ENCODE peak calls at places on chromosomes 16 and 17, in eight cellular contexts. One of them, this sample, is unnamed.

GRCh38 chr17:16428098-16428882 is 12.9 kb downstream of the TRPV2 start:
- DNase-seq in Calu3: peak; percentile 58
- DNase-seq in heart right ventricle: no peak
- DNase-seq in astrocyte of the spinal cord: no peak
- DNase-seq in AG04449: no peak
- DNase-seq in PC-3: peak; percentile 57
- DNase-seq in progenitor cell of endocrine pancreas: peak; percentile 43
- DNase-seq in activated CD8-positive, alpha-beta T cell treated with anti-CD3 and anti-CD28 coated beads for 36 hours: peak; percentile 75
- DNase-seq in this sample: no peak

GRCh38 chr17:11144358-11145233 is 96.4 kb upstream of the SHISA6 start:
- DNase-seq in Calu3: peak; percentile 7
- DNase-seq in heart right ventricle: peak; percentile 27
- DNase-seq in astrocyte of the spinal cord: no peak
- DNase-seq in AG04449: no peak
- DNase-seq in PC-3: peak; percentile 57
- DNase-seq in progenitor cell of endocrine pancreas: peak; percentile 21
- DNase-seq in activated CD8-positive, alpha-beta T cell treated with anti-CD3 and anti-CD28 coated beads for 36 hours: peak; percentile 12
- DNase-seq in this sample: no peak

GRCh38 chr16:49622421-49623402 is 233.2 kb downstream of the ZNF423 start:
- DNase-seq in Calu3: no peak
- DNase-seq in heart right ventricle: no peak
- DNase-seq in astrocyte of the spinal cord: no peak
- DNase-seq in AG04449: no peak
- DNase-seq in PC-3: no peak
- DNase-seq in progenitor cell of endocrine pancreas: no peak
- DNase-seq in activated CD8-positive, alpha-beta T cell treated with anti-CD3 and anti-CD28 coated beads for 36 hours: no peak
- DNase-seq in this sample: peak; percentile 70

GRCh38 chr17:63555475-63556156 is 5.3 kb downstream of the DCAF7 start:
- DNase-seq in Calu3: no peak
- DNase-seq in heart right ventricle: no peak
- DNase-seq in astrocyte of the spinal cord: no peak
- DNase-seq in AG04449: no peak
- DNase-seq in PC-3: no peak
- DNase-seq in progenitor cell of endocrine pancreas: no peak
- DNase-seq in activated CD8-positive, alpha-beta T cell treated with anti-CD3 and anti-CD28 coated beads for 36 hours: no peak
- DNase-seq in this sample: no peak

GRCh38 chr16:24049113-24049512 is 207.0 kb upstream of the CACNG3 start:
- DNase-seq in Calu3: no peak
- DNase-seq in heart right ventricle: no peak
- DNase-seq in astrocyte of the spinal cord: no peak
- DNase-seq in AG04449: no peak
- DNase-seq in PC-3: no peak
- DNase-seq in progenitor cell of endocrine pancreas: no peak
- DNase-seq in activated CD8-positive, alpha-beta T cell treated with anti-CD3 and anti-CD28 coated beads for 36 hours: no peak
- DNase-seq in this sample: no peak

GRCh38 chr17:41535764-41536481 is 7.8 kb upstream of the KRT19 start:
- DNase-seq in Calu3: peak; percentile 74
- DNase-seq in heart right ventricle: no peak
- DNase-seq in astrocyte of the spinal cord: no peak
- DNase-seq in AG04449: no peak
- DNase-seq in PC-3: peak; percentile 72
- DNase-seq in progenitor cell of endocrine pancreas: no peak
- DNase-seq in activated CD8-positive, alpha-beta T cell treated with anti-CD3 and anti-CD28 coated beads for 36 hours: no peak
- DNase-seq in this sample: no peak

GRCh38 chr17:4365628-4366311 is 705 bp downstream of the UBE2G1 start:
- DNase-seq in Calu3: no peak
- DNase-seq in heart right ventricle: peak; percentile 32
- DNase-seq in astrocyte of the spinal cord: peak; percentile 16
- DNase-seq in AG04449: no peak
- DNase-seq in PC-3: no peak
- DNase-seq in progenitor cell of endocrine pancreas: peak; percentile 38
- DNase-seq in activated CD8-positive, alpha-beta T cell treated with anti-CD3 and anti-CD28 coated beads for 36 hours: peak; percentile 56
- DNase-seq in this sample: no peak

GRCh38 chr16:85750827-85751641 is at the start of gene C16orf74:
- DNase-seq in Calu3: peak; percentile 51
- DNase-seq in heart right ventricle: no peak
- DNase-seq in astrocyte of the spinal cord: no peak
- DNase-seq in AG04449: no peak
- DNase-seq in PC-3: peak; percentile 71
- DNase-seq in progenitor cell of endocrine pancreas: no peak
- DNase-seq in activated CD8-positive, alpha-beta T cell treated with anti-CD3 and anti-CD28 coated beads for 36 hours: no peak
- DNase-seq in this sample: no peak

DNA sequence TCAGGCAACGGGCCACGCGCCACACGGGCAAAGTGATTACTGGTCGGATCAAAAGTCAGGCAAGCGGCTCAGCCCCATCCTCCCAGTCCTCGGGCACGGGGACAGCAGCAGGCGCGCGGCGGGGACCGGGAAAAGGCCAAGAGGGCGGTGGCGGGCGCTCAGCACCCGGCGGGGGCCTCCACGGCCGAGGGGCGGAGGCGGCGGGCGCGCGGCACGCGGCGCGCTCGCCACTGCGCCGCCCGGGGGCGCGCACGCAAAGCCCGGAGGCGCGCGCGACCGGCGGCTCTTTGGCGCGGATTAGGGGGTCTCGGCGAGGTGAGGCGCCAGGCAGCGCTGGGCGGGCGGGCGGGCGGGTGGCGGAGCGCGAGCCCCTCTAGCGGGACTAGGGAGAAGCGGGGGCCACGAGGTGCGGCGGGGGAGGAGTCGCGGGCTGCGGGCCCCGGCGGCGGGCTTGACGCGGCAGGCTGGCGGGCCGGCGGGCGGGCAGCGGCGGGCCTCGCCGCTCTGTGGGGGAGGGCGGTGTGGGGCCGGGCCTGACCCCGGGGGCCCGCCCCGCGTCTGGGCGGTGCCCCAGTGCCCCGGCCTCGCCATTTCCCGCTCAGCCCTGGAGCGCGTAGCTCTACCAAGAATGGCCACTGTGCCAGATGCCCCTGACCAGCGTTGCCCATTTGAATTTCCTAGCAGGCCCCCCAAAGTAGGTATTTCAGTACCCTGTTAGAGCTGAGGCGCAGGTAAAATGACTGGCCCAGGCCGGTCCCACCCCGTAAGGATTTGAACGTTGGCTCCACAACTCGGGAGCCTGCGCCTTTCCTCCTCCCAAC is at the start of the genes ACACA and TADA2A:
- DNase-seq in Calu3: peak; percentile 99
- DNase-seq in heart right ventricle: peak; percentile 72
- DNase-seq in astrocyte of the spinal cord: peak; percentile 76
- DNase-seq in AG04449: no peak
- DNase-seq in PC-3: peak; percentile 76
- DNase-seq in progenitor cell of endocrine pancreas: peak; percentile 66
- DNase-seq in activated CD8-positive, alpha-beta T cell treated with anti-CD3 and anti-CD28 coated beads for 36 hours: peak; percentile 79
- DNase-seq in this sample: peak; percentile 91
- TF ChIP-seq CTCF in Calu3: peak; percentile 59
- TF ChIP-seq CTCF in heart right ventricle: no peak
- TF ChIP-seq CTCF in astrocyte of the spinal cord: no peak
- TF ChIP-seq CTCF in AG04449: no peak
- TF ChIP-seq CTCF in PC-3: no peak
- TF ChIP-seq CTCF in progenitor cell of endocrine pancreas: no peak
- TF ChIP-seq CTCF in activated CD8-positive, alpha-beta T cell treated with anti-CD3 and anti-CD28 coated beads for 36 hours: no peak
- TF ChIP-seq CTCF in this sample: no peak

GRCh38 chr17:7614422-7615264 is at the start of gene FXR2:
- DNase-seq in Calu3: peak; percentile 96
- DNase-seq in heart right ventricle: peak; percentile 100
- DNase-seq in astrocyte of the spinal cord: peak; percentile 100
- DNase-seq in AG04449: peak; percentile 99
- DNase-seq in PC-3: peak; percentile 97
- DNase-seq in progenitor cell of endocrine pancreas: peak; percentile 100
- DNase-seq in activated CD8-positive, alpha-beta T cell treated with anti-CD3 and anti-CD28 coated beads for 36 hours: peak; percentile 100
- DNase-seq in this sample: peak; percentile 100

GRCh38 chr17:7611635-7612293 is 2.9 kb downstream of the FXR2 start:
- DNase-seq in Calu3: no peak
- DNase-seq in heart right ventricle: no peak
- DNase-seq in astrocyte of the spinal cord: no peak
- DNase-seq in AG04449: no peak
- DNase-seq in PC-3: no peak
- DNase-seq in progenitor cell of endocrine pancreas: no peak
- DNase-seq in activated CD8-positive, alpha-beta T cell treated with anti-CD3 and anti-CD28 coated beads for 36 hours: no peak
- DNase-seq in this sample: no peak

GRCh38 chr17:7615265-7615747 is 609 bp upstream of the FXR2 start:
- DNase-seq in Calu3: no peak
- DNase-seq in heart right ventricle: no peak
- DNase-seq in astrocyte of the spinal cord: no peak
- DNase-seq in AG04449: no peak
- DNase-seq in PC-3: no peak
- DNase-seq in progenitor cell of endocrine pancreas: no peak
- DNase-seq in activated CD8-positive, alpha-beta T cell treated with anti-CD3 and anti-CD28 coated beads for 36 hours: no peak
- DNase-seq in this sample: no peak

GRCh38 chr17:7612294-7612640 is 2.4 kb downstream of the FXR2 start:
- DNase-seq in Calu3: no peak
- DNase-seq in heart right ventricle: no peak
- DNase-seq in astrocyte of the spinal cord: no peak
- DNase-seq in AG04449: no peak
- DNase-seq in PC-3: no peak
- DNase-seq in progenitor cell of endocrine pancreas: no peak
- DNase-seq in activated CD8-positive, alpha-beta T cell treated with anti-CD3 and anti-CD28 coated beads for 36 hours: no peak
- DNase-seq in this sample: no peak

DNA sequence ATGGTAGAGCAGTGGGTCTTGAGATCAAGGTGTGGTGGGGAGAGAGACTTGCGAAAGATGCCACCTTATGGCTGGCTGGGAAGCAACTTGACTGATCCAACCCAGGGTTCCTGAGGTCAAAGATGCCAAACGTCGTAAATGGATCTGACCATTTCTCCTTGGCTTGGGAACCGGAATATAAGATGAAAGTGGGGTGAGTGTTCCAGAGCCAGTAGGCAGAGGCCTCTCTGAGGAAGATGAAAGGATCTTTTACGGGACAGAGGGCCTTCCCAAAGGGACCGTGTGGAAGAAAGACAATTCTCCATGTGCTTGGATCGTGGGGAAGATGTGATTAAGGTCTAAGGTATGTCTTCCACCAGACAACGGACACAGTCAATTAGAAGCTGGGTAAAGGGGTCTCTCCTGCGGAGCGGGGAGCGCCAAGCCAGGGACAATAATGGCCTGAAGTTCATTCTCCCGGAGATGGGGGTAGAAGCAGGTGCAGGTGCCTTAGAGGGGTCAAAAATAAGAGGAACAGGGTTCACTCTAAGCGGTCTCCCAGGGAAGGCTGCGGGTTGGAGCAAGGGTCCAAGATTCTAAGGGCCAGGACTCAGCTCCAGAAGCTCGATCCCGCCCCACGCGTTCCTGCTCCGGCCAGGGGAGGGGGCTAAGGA is 802 bp downstream of the FXR2 start:
- DNase-seq in Calu3: no peak
- DNase-seq in heart right ventricle: no peak
- DNase-seq in astrocyte of the spinal cord: peak; percentile 27
- DNase-seq in AG04449: no peak
- DNase-seq in PC-3: peak; percentile 36
- DNase-seq in progenitor cell of endocrine pancreas: no peak
- DNase-seq in activated CD8-positive, alpha-beta T cell treated with anti-CD3 and anti-CD28 coated beads for 36 hours: no peak
- DNase-seq in this sample: no peak
- TF ChIP-seq CTCF in Calu3: peak; percentile 3
- TF ChIP-seq CTCF in heart right ventricle: no peak
- TF ChIP-seq CTCF in astrocyte of the spinal cord: no peak
- TF ChIP-seq CTCF in AG04449: no peak
- TF ChIP-seq CTCF in PC-3: peak; percentile 26
- TF ChIP-seq CTCF in progenitor cell of endocrine pancreas: no peak
- TF ChIP-seq CTCF in activated CD8-positive, alpha-beta T cell treated with anti-CD3 and anti-CD28 coated beads for 36 hours: no peak
- TF ChIP-seq CTCF in this sample: no peak

GRCh38 chr16:9523994-9524393 is 432.6 kb downstream of the HAPSTR1 start:
- DNase-seq in Calu3: no peak
- DNase-seq in heart right ventricle: no peak
- DNase-seq in astrocyte of the spinal cord: no peak
- DNase-seq in AG04449: no peak
- DNase-seq in PC-3: no peak
- DNase-seq in progenitor cell of endocrine pancreas: no peak
- DNase-seq in activated CD8-positive, alpha-beta T cell treated with anti-CD3 and anti-CD28 coated beads for 36 hours: no peak
- DNase-seq in this sample: no peak

GRCh38 chr16:9528680-9529079 is 437.2 kb downstream of the HAPSTR1 start:
- DNase-seq in Calu3: no peak
- DNase-seq in heart right ventricle: no peak
- DNase-seq in astrocyte of the spinal cord: no peak
- DNase-seq in AG04449: no peak
- DNase-seq in PC-3: no peak
- DNase-seq in progenitor cell of endocrine pancreas: no peak
- DNase-seq in activated CD8-positive, alpha-beta T cell treated with anti-CD3 and anti-CD28 coated beads for 36 hours: no peak
- DNase-seq in this sample: no peak

GRCh38 chr16:9527976-9528375 is 436.5 kb downstream of the HAPSTR1 start:
- DNase-seq in Calu3: no peak
- DNase-seq in heart right ventricle: no peak
- DNase-seq in astrocyte of the spinal cord: no peak
- DNase-seq in AG04449: no peak
- DNase-seq in PC-3: no peak
- DNase-seq in progenitor cell of endocrine pancreas: no peak
- DNase-seq in activated CD8-positive, alpha-beta T cell treated with anti-CD3 and anti-CD28 coated beads for 36 hours: no peak
- DNase-seq in this sample: no peak

GRCh38 chr16:9525037-9525436 is 433.6 kb downstream of the HAPSTR1 start:
- DNase-seq in Calu3: no peak
- DNase-seq in heart right ventricle: no peak
- DNase-seq in astrocyte of the spinal cord: no peak
- DNase-seq in AG04449: no peak
- DNase-seq in PC-3: no peak
- DNase-seq in progenitor cell of endocrine pancreas: no peak
- DNase-seq in activated CD8-positive, alpha-beta T cell treated with anti-CD3 and anti-CD28 coated beads for 36 hours: no peak
- DNase-seq in this sample: no peak

GRCh38 chr16:9526791-9527190 is 435.3 kb downstream of the HAPSTR1 start:
- DNase-seq in Calu3: no peak
- DNase-seq in heart right ventricle: no peak
- DNase-seq in astrocyte of the spinal cord: no peak
- DNase-seq in AG04449: no peak
- DNase-seq in PC-3: no peak
- DNase-seq in progenitor cell of endocrine pancreas: no peak
- DNase-seq in activated CD8-positive, alpha-beta T cell treated with anti-CD3 and anti-CD28 coated beads for 36 hours: no peak
- DNase-seq in this sample: no peak
- TF ChIP-seq CTCF in Calu3: no peak
- TF ChIP-seq CTCF in heart right ventricle: no peak
- TF ChIP-seq CTCF in astrocyte of the spinal cord: no peak
- TF ChIP-seq CTCF in AG04449: no peak
- TF ChIP-seq CTCF in PC-3: no peak
- TF ChIP-seq CTCF in progenitor cell of endocrine pancreas: no peak
- TF ChIP-seq CTCF in activated CD8-positive, alpha-beta T cell treated with anti-CD3 and anti-CD28 coated beads for 36 hours: no peak
- TF ChIP-seq CTCF in this sample: no peak

GRCh38 chr17:38881600-38882191 is 11.8 kb downstream of the LASP1 start:
- DNase-seq in Calu3: peak; percentile 80
- DNase-seq in heart right ventricle: peak; percentile 71
- DNase-seq in astrocyte of the spinal cord: peak; percentile 75
- DNase-seq in AG04449: no peak
- DNase-seq in PC-3: no peak
- DNase-seq in progenitor cell of endocrine pancreas: no peak
- DNase-seq in activated CD8-positive, alpha-beta T cell treated with anti-CD3 and anti-CD28 coated beads for 36 hours: peak; percentile 85
- DNase-seq in this sample: peak; percentile 93

GRCh38 chr17:38885044-38885727 is 15.3 kb downstream of the LASP1 start:
- DNase-seq in Calu3: no peak
- DNase-seq in heart right ventricle: no peak
- DNase-seq in astrocyte of the spinal cord: no peak
- DNase-seq in AG04449: no peak
- DNase-seq in PC-3: no peak
- DNase-seq in progenitor cell of endocrine pancreas: no peak
- DNase-seq in activated CD8-positive, alpha-beta T cell treated with anti-CD3 and anti-CD28 coated beads for 36 hours: no peak
- DNase-seq in this sample: no peak

GRCh38 chr17:38886643-38887010 is 16.8 kb downstream of the LASP1 start:
- DNase-seq in Calu3: no peak
- DNase-seq in heart right ventricle: no peak
- DNase-seq in astrocyte of the spinal cord: no peak
- DNase-seq in AG04449: no peak
- DNase-seq in PC-3: no peak
- DNase-seq in progenitor cell of endocrine pancreas: no peak
- DNase-seq in activated CD8-positive, alpha-beta T cell treated with anti-CD3 and anti-CD28 coated beads for 36 hours: no peak
- DNase-seq in this sample: no peak

GRCh38 chr17:38885728-38886642 is 16.1 kb downstream of the LASP1 start:
- DNase-seq in Calu3: no peak
- DNase-seq in heart right ventricle: no peak
- DNase-seq in astrocyte of the spinal cord: peak; percentile 54
- DNase-seq in AG04449: no peak
- DNase-seq in PC-3: no peak
- DNase-seq in progenitor cell of endocrine pancreas: no peak
- DNase-seq in activated CD8-positive, alpha-beta T cell treated with anti-CD3 and anti-CD28 coated beads for 36 hours: no peak
- DNase-seq in this sample: no peak

GRCh38 chr17:38883592-38884526 is 14.0 kb downstream of the LASP1 start:
- DNase-seq in Calu3: no peak
- DNase-seq in heart right ventricle: peak; percentile 64
- DNase-seq in astrocyte of the spinal cord: peak; percentile 46
- DNase-seq in AG04449: no peak
- DNase-seq in PC-3: no peak
- DNase-seq in progenitor cell of endocrine pancreas: no peak
- DNase-seq in activated CD8-positive, alpha-beta T cell treated with anti-CD3 and anti-CD28 coated beads for 36 hours: no peak
- DNase-seq in this sample: no peak
- TF ChIP-seq CTCF in Calu3: peak; percentile 26
- TF ChIP-seq CTCF in heart right ventricle: peak; percentile 8
- TF ChIP-seq CTCF in astrocyte of the spinal cord: peak; percentile 13
- TF ChIP-seq CTCF in AG04449: no peak
- TF ChIP-seq CTCF in PC-3: no peak
- TF ChIP-seq CTCF in progenitor cell of endocrine pancreas: no peak
- TF ChIP-seq CTCF in activated CD8-positive, alpha-beta T cell treated with anti-CD3 and anti-CD28 coated beads for 36 hours: peak; percentile 64
- TF ChIP-seq CTCF in this sample: peak; percentile 28

This sample was measured in osteocyte.